ENCODE peak calls at places on chromosomes 3 and 15, in eight cellular contexts. One of them, this sample, is unnamed.

GRCh38 chr3:164465172-164465571 is 613.1 kb downstream of the SI start:
- DNase-seq in RWPE2: no peak
- DNase-seq in body of pancreas: no peak
- DNase-seq in fibroblast of lung: no peak
- DNase-seq in colonic mucosa: no peak
- DNase-seq in GM23338: no peak
- DNase-seq in sigmoid colon: no peak
- DNase-seq in neural progenitor cell: no peak
- DNase-seq in this sample: no peak

GRCh38 chr3:183188895-183189462 is 26.4 kb upstream of the LAMP3 start:
- DNase-seq in fibroblast of lung: no peak
- DNase-seq in colonic mucosa: peak; percentile 43
- DNase-seq in neural progenitor cell: peak; percentile 61
- DNase-seq in GM23338: peak; percentile 78
- DNase-seq in RWPE2: no peak
- DNase-seq in body of pancreas: peak; percentile 62
- DNase-seq in sigmoid colon: no peak
- DNase-seq in this sample: no peak

GRCh38 chr3:87167634-87168456 is 59.3 kb upstream of the CHMP2B start:
- DNase-seq in sigmoid colon: no peak
- DNase-seq in colonic mucosa: peak; percentile 45
- DNase-seq in RWPE2: no peak
- DNase-seq in body of pancreas: peak; percentile 56
- DNase-seq in fibroblast of lung: peak; percentile 76
- DNase-seq in neural progenitor cell: peak; percentile 60
- DNase-seq in GM23338: peak; percentile 71
- DNase-seq in this sample: no peak

GRCh38 chr15:95929232-95929846 is 401.2 kb upstream of the NR2F2 start:
- DNase-seq in fibroblast of lung: peak; percentile 45
- DNase-seq in sigmoid colon: no peak
- DNase-seq in GM23338: no peak
- DNase-seq in body of pancreas: no peak
- DNase-seq in RWPE2: no peak
- DNase-seq in colonic mucosa: no peak
- DNase-seq in neural progenitor cell: no peak
- DNase-seq in this sample: no peak

GRCh38 chr15:69403611-69404010 is 10.5 kb upstream of the KIF23 start:
- DNase-seq in RWPE2: no peak
- DNase-seq in body of pancreas: no peak
- DNase-seq in sigmoid colon: no peak
- DNase-seq in colonic mucosa: no peak
- DNase-seq in neural progenitor cell: no peak
- DNase-seq in GM23338: no peak
- DNase-seq in fibroblast of lung: peak; percentile 88
- DNase-seq in this sample: no peak

GRCh38 chr3:187919535-187919934 is 174.3 kb upstream of the BCL6 start:
- DNase-seq in GM23338: no peak
- DNase-seq in RWPE2: no peak
- DNase-seq in fibroblast of lung: no peak
- DNase-seq in sigmoid colon: no peak
- DNase-seq in colonic mucosa: no peak
- DNase-seq in neural progenitor cell: no peak
- DNase-seq in body of pancreas: no peak
- DNase-seq in this sample: no peak

GRCh38 chr3:170869645-170870593 is at the start of gene RPL22L1:
- DNase-seq in sigmoid colon: peak; percentile 97
- DNase-seq in neural progenitor cell: peak; percentile 97
- DNase-seq in colonic mucosa: peak; percentile 95
- DNase-seq in RWPE2: peak; percentile 92
- DNase-seq in body of pancreas: peak; percentile 97
- DNase-seq in GM23338: peak; percentile 98
- DNase-seq in fibroblast of lung: peak; percentile 96
- DNase-seq in this sample: peak; percentile 95

GRCh38 chr3:111895079-111895478 is 36.0 kb downstream of the PHLDB2 start:
- DNase-seq in fibroblast of lung: peak; percentile 87
- DNase-seq in neural progenitor cell: peak; percentile 46
- DNase-seq in GM23338: peak; percentile 59
- DNase-seq in colonic mucosa: no peak
- DNase-seq in body of pancreas: no peak
- DNase-seq in sigmoid colon: no peak
- DNase-seq in RWPE2: no peak
- DNase-seq in this sample: no peak

GRCh38 chr3:71997066-71997653 is 212.2 kb upstream of the PROK2 start:
- DNase-seq in body of pancreas: no peak
- DNase-seq in colonic mucosa: no peak
- DNase-seq in sigmoid colon: no peak
- DNase-seq in neural progenitor cell: no peak
- DNase-seq in fibroblast of lung: no peak
- DNase-seq in GM23338: no peak
- DNase-seq in RWPE2: no peak
- DNase-seq in this sample: no peak

GRCh38 chr15:55279746-55280351 is 9.8 kb downstream of the RAB27A start:
- DNase-seq in fibroblast of lung: peak; percentile 87
- DNase-seq in neural progenitor cell: no peak
- DNase-seq in GM23338: no peak
- DNase-seq in sigmoid colon: no peak
- DNase-seq in colonic mucosa: no peak
- DNase-seq in RWPE2: no peak
- DNase-seq in body of pancreas: peak; percentile 63
- DNase-seq in this sample: no peak

GRCh38 chr15:45378149-45378912 is at the start of gene GATM:
- DNase-seq in neural progenitor cell: peak; percentile 90
- DNase-seq in colonic mucosa: peak; percentile 69
- DNase-seq in sigmoid colon: peak; percentile 94
- DNase-seq in RWPE2: peak; percentile 89
- DNase-seq in GM23338: peak; percentile 88
- DNase-seq in body of pancreas: peak; percentile 85
- DNase-seq in fibroblast of lung: peak; percentile 78
- DNase-seq in this sample: peak; percentile 90

GRCh38 chr3:182620715-182621434 is 172.4 kb upstream of the ATP11B start:
- DNase-seq in colonic mucosa: no peak
- DNase-seq in sigmoid colon: no peak
- DNase-seq in body of pancreas: no peak
- DNase-seq in fibroblast of lung: no peak
- DNase-seq in neural progenitor cell: no peak
- DNase-seq in GM23338: peak; percentile 20
- DNase-seq in RWPE2: no peak
- DNase-seq in this sample: no peak

GRCh38 chr15:92696096-92696495 is 40.5 kb upstream of the FAM174B start:
- DNase-seq in sigmoid colon: no peak
- DNase-seq in body of pancreas: no peak
- DNase-seq in neural progenitor cell: no peak
- DNase-seq in RWPE2: no peak
- DNase-seq in fibroblast of lung: no peak
- DNase-seq in GM23338: no peak
- DNase-seq in colonic mucosa: no peak
- DNase-seq in this sample: no peak

GRCh38 chr3:162740941-162741596 is 1244.5 kb downstream of the OTOL1 start:
- DNase-seq in colonic mucosa: no peak
- DNase-seq in body of pancreas: no peak
- DNase-seq in neural progenitor cell: no peak
- DNase-seq in sigmoid colon: no peak
- DNase-seq in RWPE2: no peak
- DNase-seq in fibroblast of lung: no peak
- DNase-seq in GM23338: peak; percentile 92
- DNase-seq in this sample: no peak

GRCh38 chr3:27312044-27312668 is 57.0 kb downstream of the NEK10 start:
- DNase-seq in fibroblast of lung: peak; percentile 79
- DNase-seq in sigmoid colon: no peak
- DNase-seq in neural progenitor cell: peak; percentile 51
- DNase-seq in RWPE2: no peak
- DNase-seq in colonic mucosa: no peak
- DNase-seq in body of pancreas: peak; percentile 8
- DNase-seq in GM23338: peak; percentile 83
- DNase-seq in this sample: no peak

GRCh38 chr3:14925729-14926591 is 21.4 kb upstream of the NR2C2 start:
- DNase-seq in RWPE2: no peak
- DNase-seq in fibroblast of lung: peak; percentile 77
- DNase-seq in body of pancreas: no peak
- DNase-seq in neural progenitor cell: peak; percentile 80
- DNase-seq in sigmoid colon: no peak
- DNase-seq in colonic mucosa: peak; percentile 54
- DNase-seq in GM23338: peak; percentile 89
- DNase-seq in this sample: no peak

DNA sequence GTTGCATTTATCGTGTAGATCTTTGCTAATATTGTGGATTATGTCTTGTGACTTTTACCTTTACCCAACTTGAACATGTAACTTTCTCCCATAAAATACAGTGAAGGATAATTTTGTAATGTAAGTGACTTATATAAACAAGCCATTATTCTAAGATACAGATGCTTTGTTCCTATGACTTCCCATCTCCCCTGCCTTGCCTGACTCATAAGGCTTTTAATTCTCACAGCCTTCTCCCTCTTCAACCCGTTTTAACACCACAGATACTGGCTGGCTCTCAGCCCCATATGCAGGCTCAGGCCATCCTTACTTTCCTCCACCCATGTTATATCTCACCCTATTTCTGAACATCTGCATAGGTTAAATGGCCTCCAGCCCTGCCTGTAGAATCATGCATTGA is 4.1 kb downstream of the CCNDBP1 start:
- DNase-seq in body of pancreas: no peak
- DNase-seq in GM23338: no peak
- DNase-seq in fibroblast of lung: no peak
- DNase-seq in sigmoid colon: no peak
- DNase-seq in colonic mucosa: no peak
- DNase-seq in neural progenitor cell: no peak
- DNase-seq in RWPE2: no peak
- DNase-seq in this sample: no peak
- H3K27ac ChIP-seq in body of pancreas: no peak overlapping the region
- H3K27ac ChIP-seq in GM23338: no peak overlapping the region
- H3K27ac ChIP-seq in fibroblast of lung: no peak overlapping the region
- H3K27ac ChIP-seq in sigmoid colon: peak overlapping the region; percentile 25
- H3K27ac ChIP-seq in colonic mucosa: no peak overlapping the region
- H3K27ac ChIP-seq in neural progenitor cell: no peak overlapping the region
- H3K27ac ChIP-seq in RWPE2: no peak overlapping the region
- H3K27ac ChIP-seq in this sample: no peak overlapping the region

GRCh38 chr15:71237456-71238188 is 122.4 kb downstream of the THSD4 start:
- DNase-seq in GM23338: no peak
- DNase-seq in colonic mucosa: peak; percentile 84
- DNase-seq in sigmoid colon: no peak
- DNase-seq in neural progenitor cell: no peak
- DNase-seq in RWPE2: peak; percentile 95
- DNase-seq in body of pancreas: peak; percentile 46
- DNase-seq in fibroblast of lung: peak; percentile 78
- DNase-seq in this sample: no peak
- TF ChIP-seq CTCF in GM23338: no peak
- TF ChIP-seq CTCF in colonic mucosa: no peak
- TF ChIP-seq CTCF in sigmoid colon: no peak
- TF ChIP-seq CTCF in neural progenitor cell: no peak
- TF ChIP-seq CTCF in RWPE2: no peak
- TF ChIP-seq CTCF in body of pancreas: no peak
- TF ChIP-seq CTCF in fibroblast of lung: no peak
- TF ChIP-seq CTCF in this sample: no peak

GRCh38 chr3:123552095-123552714 is 32.6 kb downstream of the HACD2 start:
- DNase-seq in fibroblast of lung: peak; percentile 25
- DNase-seq in sigmoid colon: no peak
- DNase-seq in RWPE2: no peak
- DNase-seq in colonic mucosa: no peak
- DNase-seq in neural progenitor cell: peak; percentile 22
- DNase-seq in body of pancreas: no peak
- DNase-seq in GM23338: peak; percentile 73
- DNase-seq in this sample: no peak

GRCh38 chr3:123540285-123540684 is 44.6 kb downstream of the HACD2 start:
- DNase-seq in colonic mucosa: no peak
- DNase-seq in sigmoid colon: no peak
- DNase-seq in RWPE2: no peak
- DNase-seq in GM23338: no peak
- DNase-seq in neural progenitor cell: no peak
- DNase-seq in body of pancreas: no peak
- DNase-seq in fibroblast of lung: no peak
- DNase-seq in this sample: no peak

GRCh38 chr3:123543950-123544349 is 40.9 kb downstream of the HACD2 start:
- DNase-seq in fibroblast of lung: no peak
- DNase-seq in neural progenitor cell: no peak
- DNase-seq in RWPE2: no peak
- DNase-seq in sigmoid colon: no peak
- DNase-seq in colonic mucosa: no peak
- DNase-seq in body of pancreas: no peak
- DNase-seq in GM23338: no peak
- DNase-seq in this sample: no peak

GRCh38 chr3:123547881-123548534 is 36.8 kb downstream of the HACD2 start:
- DNase-seq in body of pancreas: peak; percentile 38
- DNase-seq in GM23338: no peak
- DNase-seq in RWPE2: no peak
- DNase-seq in neural progenitor cell: no peak
- DNase-seq in colonic mucosa: no peak
- DNase-seq in sigmoid colon: peak; percentile 81
- DNase-seq in fibroblast of lung: peak; percentile 36
- DNase-seq in this sample: no peak

DNA sequence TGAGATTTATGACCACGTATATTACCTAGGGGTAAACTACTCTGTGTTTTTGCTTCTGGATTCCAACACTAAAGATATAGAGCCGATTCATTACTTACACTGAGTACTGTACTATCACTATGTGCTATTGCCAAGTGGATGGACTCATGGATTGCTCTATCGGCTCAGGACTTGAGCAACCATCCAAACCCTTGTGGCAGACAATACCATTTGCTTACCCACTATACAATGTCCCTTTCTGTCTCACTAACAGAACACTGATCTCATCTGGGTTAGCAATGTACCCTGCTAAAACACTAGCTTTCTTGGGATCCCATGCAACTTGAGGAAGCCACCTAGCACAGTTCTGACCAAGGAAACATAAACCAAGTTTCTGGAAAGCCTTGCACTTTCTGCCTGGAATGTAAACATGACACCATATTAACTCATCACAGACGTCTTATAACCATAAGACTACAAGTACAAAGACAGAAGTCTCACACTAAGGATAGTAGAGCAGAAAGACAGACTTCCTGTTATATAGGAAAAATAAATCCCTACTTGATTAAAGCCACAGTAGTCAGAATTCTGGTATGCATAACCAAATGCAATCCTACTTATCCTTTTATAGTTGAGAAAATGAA is 38.6 kb downstream of the HACD2 start:
- DNase-seq in fibroblast of lung: peak; percentile 64
- DNase-seq in neural progenitor cell: no peak
- DNase-seq in colonic mucosa: no peak
- DNase-seq in GM23338: no peak
- DNase-seq in body of pancreas: no peak
- DNase-seq in sigmoid colon: no peak
- DNase-seq in RWPE2: no peak
- DNase-seq in this sample: no peak
- H3K27ac ChIP-seq in fibroblast of lung: no peak overlapping the region
- H3K27ac ChIP-seq in neural progenitor cell: no peak overlapping the region
- H3K27ac ChIP-seq in colonic mucosa: no peak overlapping the region
- H3K27ac ChIP-seq in GM23338: no peak overlapping the region
- H3K27ac ChIP-seq in body of pancreas: no peak overlapping the region
- H3K27ac ChIP-seq in sigmoid colon: peak overlapping the region; percentile 63
- H3K27ac ChIP-seq in RWPE2: peak overlapping the region; percentile 27
- H3K27ac ChIP-seq in this sample: no peak overlapping the region

DNA sequence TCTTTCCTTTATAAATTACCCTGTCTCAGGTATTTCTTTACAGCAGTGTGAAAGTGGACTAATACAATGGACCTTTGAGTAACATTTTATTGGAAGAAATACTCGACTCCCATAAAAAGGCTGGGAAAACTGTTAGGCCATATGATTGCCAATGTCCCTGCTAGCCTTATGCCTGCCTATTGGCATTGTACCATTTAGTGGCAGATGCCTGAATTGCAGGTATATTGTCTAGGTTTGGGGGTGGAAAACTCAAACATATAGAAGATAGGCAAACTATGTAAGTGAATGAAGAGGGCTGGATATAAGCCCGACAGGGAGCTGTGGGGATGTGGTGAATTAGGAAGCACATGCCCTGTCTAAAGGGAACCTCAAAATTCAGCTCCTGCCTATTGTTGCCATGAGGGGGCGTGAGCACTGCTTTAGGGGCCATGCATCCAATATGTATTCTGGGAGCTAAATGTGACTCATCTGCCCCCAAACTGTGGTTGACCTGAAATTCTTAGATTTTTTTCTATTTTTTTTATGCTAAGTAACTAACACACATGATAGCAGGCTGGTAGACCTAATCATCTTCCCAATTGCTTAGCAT is 65.2 kb upstream of the TRA2B start:
- DNase-seq in GM23338: peak; percentile 67
- DNase-seq in colonic mucosa: no peak
- DNase-seq in RWPE2: no peak
- DNase-seq in body of pancreas: peak; percentile 15
- DNase-seq in fibroblast of lung: peak; percentile 63
- DNase-seq in neural progenitor cell: peak; percentile 47
- DNase-seq in sigmoid colon: no peak
- DNase-seq in this sample: no peak
- TF ChIP-seq CTCF in GM23338: peak; percentile 62
- TF ChIP-seq CTCF in colonic mucosa: no peak
- TF ChIP-seq CTCF in RWPE2: peak; percentile 35
- TF ChIP-seq CTCF in body of pancreas: no peak
- TF ChIP-seq CTCF in fibroblast of lung: peak; percentile 49
- TF ChIP-seq CTCF in neural progenitor cell: peak; percentile 67
- TF ChIP-seq CTCF in sigmoid colon: no peak
- TF ChIP-seq CTCF in this sample: no peak